ENCODE peak calls at places on chromosomes 16 and 17, in ten cellular contexts. One of them, this sample, is unnamed.

GRCh38 chr17:66455022-66455547 is 152.7 kb downstream of the PRKCA start:
- DNase-seq in lower leg skin: no peak
- DNase-seq in fibroblast of the aortic adventitia: no peak
- DNase-seq in ovary: no peak
- DNase-seq in activated B cell treated with CpG ODN at 0.5 μM for 24 hours: no peak
- DNase-seq in lower lobe of right lung: no peak
- DNase-seq in mesothelial cell of epicardium: no peak
- DNase-seq in cardiac fibroblast: no peak
- DNase-seq in hepatocyte: no peak
- DNase-seq in neural progenitor cell: no peak
- DNase-seq in this sample: no peak

GRCh38 chr17:62809656-62810055 is 1.5 kb upstream of the MARCHF10 start:
- DNase-seq in lower leg skin: peak; percentile 10
- DNase-seq in fibroblast of the aortic adventitia: no peak
- DNase-seq in ovary: no peak
- DNase-seq in activated B cell treated with CpG ODN at 0.5 μM for 24 hours: no peak
- DNase-seq in lower lobe of right lung: no peak
- DNase-seq in mesothelial cell of epicardium: no peak
- DNase-seq in cardiac fibroblast: peak; percentile 68
- DNase-seq in hepatocyte: no peak
- DNase-seq in neural progenitor cell: no peak
- DNase-seq in this sample: no peak

GRCh38 chr17:27415090-27415795 is 41.0 kb upstream of the KSR1 start:
- DNase-seq in lower leg skin: peak; percentile 53
- DNase-seq in fibroblast of the aortic adventitia: no peak
- DNase-seq in ovary: no peak
- DNase-seq in activated B cell treated with CpG ODN at 0.5 μM for 24 hours: no peak
- DNase-seq in lower lobe of right lung: no peak
- DNase-seq in mesothelial cell of epicardium: no peak
- DNase-seq in cardiac fibroblast: no peak
- DNase-seq in hepatocyte: no peak
- DNase-seq in neural progenitor cell: no peak
- DNase-seq in this sample: no peak

GRCh38 chr16:67389911-67390815 is 3.1 kb downstream of the TPPP3 start:
- DNase-seq in lower leg skin: peak; percentile 77
- DNase-seq in fibroblast of the aortic adventitia: no peak
- DNase-seq in ovary: no peak
- DNase-seq in activated B cell treated with CpG ODN at 0.5 μM for 24 hours: no peak
- DNase-seq in lower lobe of right lung: peak; percentile 73
- DNase-seq in mesothelial cell of epicardium: no peak
- DNase-seq in cardiac fibroblast: no peak
- DNase-seq in hepatocyte: no peak
- DNase-seq in neural progenitor cell: no peak
- DNase-seq in this sample: no peak

GRCh38 chr16:84700518-84701277 is 898 bp downstream of the USP10 start:
- DNase-seq in lower leg skin: no peak
- DNase-seq in fibroblast of the aortic adventitia: peak; percentile 27
- DNase-seq in ovary: no peak
- DNase-seq in activated B cell treated with CpG ODN at 0.5 μM for 24 hours: no peak
- DNase-seq in lower lobe of right lung: no peak
- DNase-seq in mesothelial cell of epicardium: no peak
- DNase-seq in cardiac fibroblast: peak; percentile 27
- DNase-seq in hepatocyte: peak; percentile 52
- DNase-seq in neural progenitor cell: peak; percentile 70
- DNase-seq in this sample: no peak

GRCh38 chr16:14501331-14502255 is 128.5 kb downstream of the PARN start:
- DNase-seq in lower leg skin: peak; percentile 97
- DNase-seq in fibroblast of the aortic adventitia: peak; percentile 100
- DNase-seq in ovary: peak; percentile 92
- DNase-seq in activated B cell treated with CpG ODN at 0.5 μM for 24 hours: no peak
- DNase-seq in lower lobe of right lung: peak; percentile 83
- DNase-seq in mesothelial cell of epicardium: peak; percentile 53
- DNase-seq in cardiac fibroblast: peak; percentile 95
- DNase-seq in hepatocyte: peak; percentile 83
- DNase-seq in neural progenitor cell: peak; percentile 63
- DNase-seq in this sample: peak; percentile 67

GRCh38 chr16:4115209-4115940 is 867 bp downstream of the ADCY9 start:
- DNase-seq in lower leg skin: peak; percentile 91
- DNase-seq in fibroblast of the aortic adventitia: peak; percentile 70
- DNase-seq in ovary: peak; percentile 50
- DNase-seq in activated B cell treated with CpG ODN at 0.5 μM for 24 hours: peak; percentile 43
- DNase-seq in lower lobe of right lung: peak; percentile 75
- DNase-seq in mesothelial cell of epicardium: peak; percentile 69
- DNase-seq in cardiac fibroblast: peak; percentile 71
- DNase-seq in hepatocyte: peak; percentile 85
- DNase-seq in neural progenitor cell: peak; percentile 84
- DNase-seq in this sample: peak; percentile 56

GRCh38 chr17:4972752-4973151 is 5.1 kb upstream of the SPAG7 start:
- DNase-seq in lower leg skin: no peak
- DNase-seq in fibroblast of the aortic adventitia: no peak
- DNase-seq in ovary: no peak
- DNase-seq in activated B cell treated with CpG ODN at 0.5 μM for 24 hours: no peak
- DNase-seq in lower lobe of right lung: no peak
- DNase-seq in mesothelial cell of epicardium: no peak
- DNase-seq in cardiac fibroblast: no peak
- DNase-seq in hepatocyte: no peak
- DNase-seq in neural progenitor cell: no peak
- DNase-seq in this sample: no peak

GRCh38 chr16:13036600-13036999 is 135.2 kb downstream of the SHISA9 start:
- DNase-seq in lower leg skin: no peak
- DNase-seq in fibroblast of the aortic adventitia: peak; percentile 25
- DNase-seq in ovary: no peak
- DNase-seq in activated B cell treated with CpG ODN at 0.5 μM for 24 hours: no peak
- DNase-seq in lower lobe of right lung: no peak
- DNase-seq in mesothelial cell of epicardium: peak; percentile 81
- DNase-seq in cardiac fibroblast: peak; percentile 30
- DNase-seq in hepatocyte: peak; percentile 83
- DNase-seq in neural progenitor cell: peak; percentile 90
- DNase-seq in this sample: peak; percentile 20

GRCh38 chr17:79849953-79850352 is 10.7 kb upstream of the CBX4 start:
- DNase-seq in lower leg skin: no peak
- DNase-seq in fibroblast of the aortic adventitia: no peak
- DNase-seq in ovary: no peak
- DNase-seq in activated B cell treated with CpG ODN at 0.5 μM for 24 hours: no peak
- DNase-seq in lower lobe of right lung: no peak
- DNase-seq in mesothelial cell of epicardium: no peak
- DNase-seq in cardiac fibroblast: no peak
- DNase-seq in hepatocyte: peak; percentile 36
- DNase-seq in neural progenitor cell: peak; percentile 84
- DNase-seq in this sample: no peak

GRCh38 chr16:6524501-6524900 is 808.1 kb upstream of the RBFOX1 start:
- DNase-seq in lower leg skin: no peak
- DNase-seq in fibroblast of the aortic adventitia: no peak
- DNase-seq in ovary: no peak
- DNase-seq in activated B cell treated with CpG ODN at 0.5 μM for 24 hours: no peak
- DNase-seq in lower lobe of right lung: no peak
- DNase-seq in mesothelial cell of epicardium: no peak
- DNase-seq in cardiac fibroblast: no peak
- DNase-seq in hepatocyte: no peak
- DNase-seq in neural progenitor cell: no peak
- DNase-seq in this sample: no peak

DNA sequence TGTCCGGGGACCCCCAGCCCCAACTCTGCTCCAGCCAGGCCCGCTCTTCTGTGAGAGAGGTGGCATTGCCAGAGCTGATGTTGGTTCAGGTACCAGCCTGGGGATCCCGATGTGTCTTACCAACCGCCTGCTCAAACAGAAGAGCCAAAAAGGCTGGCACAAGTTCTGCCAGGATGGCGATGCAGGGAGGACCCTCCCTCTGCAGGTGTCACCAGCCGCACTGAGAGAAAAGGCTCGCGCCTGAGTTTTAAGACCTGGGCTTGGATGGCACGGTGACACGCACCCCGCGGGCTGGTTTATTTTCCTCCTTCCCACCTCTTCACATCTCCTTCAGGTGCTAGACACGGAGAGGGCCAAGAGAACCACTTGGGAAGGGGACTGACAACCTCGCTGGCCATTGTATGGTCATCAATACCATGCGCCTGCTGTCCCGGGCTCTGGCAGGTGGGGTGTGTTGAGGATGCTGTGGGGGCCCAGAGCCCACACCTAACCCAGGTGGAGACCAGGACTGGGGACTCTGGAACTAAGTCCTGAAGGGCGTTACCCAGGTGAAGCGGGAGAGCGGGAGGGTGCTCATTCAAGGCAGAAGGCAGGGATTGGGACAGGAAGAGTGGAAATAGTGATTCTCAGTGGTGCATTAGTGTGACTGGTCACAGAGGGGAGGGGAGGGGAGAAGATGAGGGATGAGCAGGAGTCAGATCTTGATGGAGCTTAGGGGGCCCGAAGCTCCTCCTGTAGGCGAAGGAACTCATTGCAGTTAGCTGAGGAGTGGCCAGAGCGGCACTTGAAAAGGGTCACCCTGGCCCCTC is 16.3 kb downstream of the FOXJ1 start:
- DNase-seq in lower leg skin: no peak
- DNase-seq in fibroblast of the aortic adventitia: no peak
- DNase-seq in ovary: no peak
- DNase-seq in activated B cell treated with CpG ODN at 0.5 μM for 24 hours: no peak
- DNase-seq in lower lobe of right lung: peak; percentile 26
- DNase-seq in mesothelial cell of epicardium: no peak
- DNase-seq in cardiac fibroblast: peak; percentile 16
- DNase-seq in hepatocyte: peak; percentile 12
- DNase-seq in neural progenitor cell: peak; percentile 55
- DNase-seq in this sample: no peak
- TF ChIP-seq CTCF in lower leg skin: no peak
- TF ChIP-seq CTCF in fibroblast of the aortic adventitia: peak; percentile 12
- TF ChIP-seq CTCF in ovary: no peak
- TF ChIP-seq CTCF in activated B cell treated with CpG ODN at 0.5 μM for 24 hours: no peak
- TF ChIP-seq CTCF in lower lobe of right lung: no peak
- TF ChIP-seq CTCF in mesothelial cell of epicardium: no peak
- TF ChIP-seq CTCF in cardiac fibroblast: peak; percentile 33
- TF ChIP-seq CTCF in hepatocyte: peak; percentile 12
- TF ChIP-seq CTCF in neural progenitor cell: peak; percentile 46
- TF ChIP-seq CTCF in this sample: peak; percentile 20

GRCh38 chr16:17465460-17465859 is 5.3 kb downstream of the XYLT1 start:
- DNase-seq in lower leg skin: no peak
- DNase-seq in fibroblast of the aortic adventitia: no peak
- DNase-seq in ovary: no peak
- DNase-seq in activated B cell treated with CpG ODN at 0.5 μM for 24 hours: no peak
- DNase-seq in lower lobe of right lung: no peak
- DNase-seq in mesothelial cell of epicardium: no peak
- DNase-seq in cardiac fibroblast: no peak
- DNase-seq in hepatocyte: no peak
- DNase-seq in neural progenitor cell: no peak
- DNase-seq in this sample: no peak

GRCh38 chr16:17460890-17461289 is 9.9 kb downstream of the XYLT1 start:
- DNase-seq in lower leg skin: no peak
- DNase-seq in fibroblast of the aortic adventitia: no peak
- DNase-seq in ovary: no peak
- DNase-seq in activated B cell treated with CpG ODN at 0.5 μM for 24 hours: no peak
- DNase-seq in lower lobe of right lung: no peak
- DNase-seq in mesothelial cell of epicardium: no peak
- DNase-seq in cardiac fibroblast: no peak
- DNase-seq in hepatocyte: no peak
- DNase-seq in neural progenitor cell: no peak
- DNase-seq in this sample: no peak

GRCh38 chr16:17463335-17463734 is 7.4 kb downstream of the XYLT1 start:
- DNase-seq in lower leg skin: no peak
- DNase-seq in fibroblast of the aortic adventitia: no peak
- DNase-seq in ovary: no peak
- DNase-seq in activated B cell treated with CpG ODN at 0.5 μM for 24 hours: no peak
- DNase-seq in lower lobe of right lung: no peak
- DNase-seq in mesothelial cell of epicardium: no peak
- DNase-seq in cardiac fibroblast: no peak
- DNase-seq in hepatocyte: no peak
- DNase-seq in neural progenitor cell: no peak
- DNase-seq in this sample: no peak

GRCh38 chr16:17459903-17460521 is 10.7 kb downstream of the XYLT1 start:
- DNase-seq in lower leg skin: no peak
- DNase-seq in fibroblast of the aortic adventitia: no peak
- DNase-seq in ovary: peak; percentile 48
- DNase-seq in activated B cell treated with CpG ODN at 0.5 μM for 24 hours: peak; percentile 40
- DNase-seq in lower lobe of right lung: no peak
- DNase-seq in mesothelial cell of epicardium: peak; percentile 50
- DNase-seq in cardiac fibroblast: peak; percentile 7
- DNase-seq in hepatocyte: no peak
- DNase-seq in neural progenitor cell: no peak
- DNase-seq in this sample: no peak

GRCh38 chr16:17461951-17462729 is 8.6 kb downstream of the XYLT1 start:
- DNase-seq in lower leg skin: no peak
- DNase-seq in fibroblast of the aortic adventitia: no peak
- DNase-seq in ovary: no peak
- DNase-seq in activated B cell treated with CpG ODN at 0.5 μM for 24 hours: no peak
- DNase-seq in lower lobe of right lung: no peak
- DNase-seq in mesothelial cell of epicardium: no peak
- DNase-seq in cardiac fibroblast: no peak
- DNase-seq in hepatocyte: no peak
- DNase-seq in neural progenitor cell: peak; percentile 56
- DNase-seq in this sample: no peak
- TF ChIP-seq CTCF in lower leg skin: no peak
- TF ChIP-seq CTCF in fibroblast of the aortic adventitia: no peak
- TF ChIP-seq CTCF in ovary: no peak
- TF ChIP-seq CTCF in activated B cell treated with CpG ODN at 0.5 μM for 24 hours: no peak
- TF ChIP-seq CTCF in lower lobe of right lung: no peak
- TF ChIP-seq CTCF in mesothelial cell of epicardium: no peak
- TF ChIP-seq CTCF in cardiac fibroblast: no peak
- TF ChIP-seq CTCF in hepatocyte: no peak
- TF ChIP-seq CTCF in neural progenitor cell: peak; percentile 13
- TF ChIP-seq CTCF in this sample: no peak

DNA sequence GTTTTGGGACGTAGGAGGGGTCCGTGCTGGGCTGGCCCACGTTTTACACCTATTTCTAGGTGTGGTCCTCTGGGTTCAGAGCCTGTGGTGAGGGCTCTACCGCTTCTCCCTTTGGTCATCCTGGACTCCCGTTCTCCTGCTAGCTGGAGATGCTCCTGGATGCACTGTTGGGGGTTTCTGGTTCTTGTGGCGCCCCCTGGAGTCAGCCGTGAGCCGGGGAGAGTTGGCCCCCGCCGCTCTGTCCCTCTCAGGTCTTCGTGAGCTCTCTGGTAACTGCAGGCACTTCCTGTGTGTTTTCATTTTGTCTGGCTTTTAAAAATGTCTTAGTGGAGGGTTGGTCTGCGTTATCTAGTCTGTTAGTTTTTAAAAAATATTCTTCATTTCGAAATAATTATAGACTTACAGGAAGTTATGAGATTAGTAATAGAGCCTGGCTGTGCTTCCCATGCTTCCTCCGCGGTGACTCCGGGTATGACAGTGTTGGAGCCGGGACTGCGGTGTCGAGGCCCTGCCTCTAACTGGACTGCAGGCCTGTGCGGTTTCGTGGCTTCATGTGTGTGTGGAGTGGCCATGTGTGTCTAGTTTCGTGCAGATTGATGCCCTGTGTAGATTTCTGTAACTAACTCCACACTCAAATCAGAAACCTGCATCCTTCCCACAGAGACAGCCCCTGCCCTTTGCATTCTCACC is 78.0 kb upstream of the ZNF750 start:
- DNase-seq in lower leg skin: no peak
- DNase-seq in fibroblast of the aortic adventitia: peak; percentile 28
- DNase-seq in ovary: no peak
- DNase-seq in activated B cell treated with CpG ODN at 0.5 μM for 24 hours: no peak
- DNase-seq in lower lobe of right lung: no peak
- DNase-seq in mesothelial cell of epicardium: no peak
- DNase-seq in cardiac fibroblast: peak; percentile 57
- DNase-seq in hepatocyte: no peak
- DNase-seq in neural progenitor cell: peak; percentile 30
- DNase-seq in this sample: peak; percentile 12
- TF ChIP-seq CTCF in lower leg skin: no peak
- TF ChIP-seq CTCF in fibroblast of the aortic adventitia: peak; percentile 43
- TF ChIP-seq CTCF in ovary: no peak
- TF ChIP-seq CTCF in activated B cell treated with CpG ODN at 0.5 μM for 24 hours: no peak
- TF ChIP-seq CTCF in lower lobe of right lung: peak; percentile 49
- TF ChIP-seq CTCF in mesothelial cell of epicardium: no peak
- TF ChIP-seq CTCF in cardiac fibroblast: peak; percentile 39
- TF ChIP-seq CTCF in hepatocyte: peak; percentile 27
- TF ChIP-seq CTCF in neural progenitor cell: peak; percentile 42
- TF ChIP-seq CTCF in this sample: no peak

GRCh38 chr17:78823282-78824046 is 17.1 kb downstream of the USP36 start:
- DNase-seq in lower leg skin: no peak
- DNase-seq in fibroblast of the aortic adventitia: no peak
- DNase-seq in ovary: no peak
- DNase-seq in activated B cell treated with CpG ODN at 0.5 μM for 24 hours: no peak
- DNase-seq in lower lobe of right lung: no peak
- DNase-seq in mesothelial cell of epicardium: no peak
- DNase-seq in cardiac fibroblast: no peak
- DNase-seq in hepatocyte: no peak
- DNase-seq in neural progenitor cell: peak; percentile 46
- DNase-seq in this sample: no peak
- TF ChIP-seq CTCF in lower leg skin: no peak
- TF ChIP-seq CTCF in fibroblast of the aortic adventitia: no peak
- TF ChIP-seq CTCF in ovary: no peak
- TF ChIP-seq CTCF in activated B cell treated with CpG ODN at 0.5 μM for 24 hours: no peak
- TF ChIP-seq CTCF in lower lobe of right lung: no peak
- TF ChIP-seq CTCF in mesothelial cell of epicardium: peak; percentile 32
- TF ChIP-seq CTCF in cardiac fibroblast: no peak
- TF ChIP-seq CTCF in hepatocyte: no peak
- TF ChIP-seq CTCF in neural progenitor cell: peak; percentile 36
- TF ChIP-seq CTCF in this sample: no peak